ENCODE peak calls at places on chromosomes 16 and 17, in ten cellular contexts. Y, J, S, B, G, W, E, F, L and I are unnamed samples.

GRCh38 chr17:8133398-8133797 is 9.5 kb upstream of the HES7 start:
- DNase-seq in L (no peak), F (no peak), W (no peak), J (no peak), Y (no peak), E (no peak), S (no peak), G (no peak), B (no peak), I (no peak)

GRCh38 chr16:79751785-79752184 is 151.2 kb upstream of the MAF start:
- DNase-seq in E (peak; percentile 21), Y (peak; percentile 77), J (peak; percentile 51), L (no peak), F (peak; percentile 40), S (peak; percentile 15), W (peak; percentile 70), B (no peak), G (no peak), I (no peak)

GRCh38 chr17:48608921-48609505 is 1.8 kb downstream of the HOXB7 start:
- DNase-seq in B (no peak), L (no peak), W (no peak), E (no peak), S (no peak), F (no peak), J (no peak), Y (no peak), G (no peak), I (no peak)

GRCh38 chr16:83744521-83744981 is 63.2 kb upstream of the HSBP1 start:
- DNase-seq in W (peak; percentile 77), B (no peak), Y (no peak), G (no peak), S (no peak), L (no peak), J (no peak), E (no peak), F (peak; percentile 22), I (no peak)

GRCh38 chr17:21287703-21288449 is 3.4 kb downstream of the MAP2K3 start:
- DNase-seq in G (no peak), J (peak; percentile 86), F (peak; percentile 93), Y (peak; percentile 88), E (peak; percentile 88), L (peak; percentile 98), W (peak; percentile 98), S (peak; percentile 98), B (no peak), I (peak; percentile 92)

GRCh38 chr17:81020767-81021497 is 14.0 kb upstream of the BAIAP2 start:
- DNase-seq in L (peak; percentile 67), Y (no peak), J (peak; percentile 37), G (peak; percentile 18), W (peak; percentile 54), E (no peak), S (no peak), F (peak; percentile 83), B (no peak), I (no peak)

GRCh38 chr17:36197389-36197708 is 791 bp upstream of the CCL3L1 start:
- DNase-seq in L (no peak), F (no peak), E (no peak), B (no peak), Y (no peak), G (no peak), S (no peak), W (no peak), J (no peak), I (no peak)

GRCh38 chr17:67578058-67578457 is 139.7 kb upstream of the NOL11 start:
- DNase-seq in F (no peak), E (no peak), B (no peak), J (no peak), Y (no peak), W (no peak), G (no peak), S (no peak), L (no peak), I (no peak)

GRCh38 chr17:333626-334396 is 18.8 kb downstream of the RPH3AL start:
- DNase-seq in L (peak; percentile 62), S (peak; percentile 86), E (peak; percentile 63), W (peak; percentile 86), Y (peak; percentile 74), B (peak; percentile 86), G (no peak), J (peak; percentile 97), F (peak; percentile 54), I (no peak)

GRCh38 chr17:42675348-42675983 is 1.3 kb downstream of the PLEKHH3 start:
- DNase-seq in G (peak; percentile 63), L (no peak), B (peak; percentile 56), J (peak; percentile 83), Y (peak; percentile 67), S (peak; percentile 77), E (no peak), F (no peak), W (no peak), I (no peak)

GRCh38 chr17:81033535-81034167 is 1.3 kb upstream of the BAIAP2 start:
- DNase-seq in J (no peak), W (peak; percentile 83), L (no peak), G (no peak), B (no peak), F (no peak), E (no peak), S (no peak), Y (no peak), I (no peak)

GRCh38 chr16:1997591-1998359 is 8.0 kb downstream of the SYNGR3 start:
- DNase-seq in G (no peak), S (no peak), F (no peak), L (no peak), Y (peak; percentile 50), E (no peak), J (no peak), B (no peak), W (no peak), I (no peak)

GRCh38 chr17:50353600-50354195 is 7.8 kb downstream of the XYLT2 start:
- DNase-seq in W (no peak), S (no peak), L (no peak), E (no peak), G (no peak), B (no peak), J (peak; percentile 20), F (no peak), Y (no peak), I (no peak)

GRCh38 chr16:68234188-68235104 is 1.5 kb downstream of the ESRP2 start:
- DNase-seq in S (peak; percentile 98), G (no peak), Y (peak; percentile 18), E (no peak), B (no peak), L (peak; percentile 89), F (no peak), J (peak; percentile 45), W (peak; percentile 49), I (no peak)

GRCh38 chr16:59941581-59941980 is 1207.5 kb upstream of the GOT2 start:
- DNase-seq in W (no peak), G (no peak), Y (no peak), E (no peak), L (no peak), S (no peak), F (no peak), B (no peak), J (no peak), I (no peak)
- H3K9me3 ChIP-seq in W (no peaks in the 10 kb centered on the region), G (no peaks in the 10 kb centered on the region), Y (no peaks in the 10 kb centered on the region), E (peaks cover 7% of the 10 kb centered on the region), L (no peaks in the 10 kb centered on the region), S (no peaks in the 10 kb centered on the region), F (no peaks in the 10 kb centered on the region), B (no peaks in the 10 kb centered on the region), J (no peaks in the 10 kb centered on the region), I (peaks cover 2% of the 10 kb centered on the region)

GRCh38 chr16:10405386-10405939 is 19.6 kb downstream of the ATF7IP2 start:
- DNase-seq in E (no peak), W (no peak), J (no peak), B (no peak), Y (no peak), S (peak; percentile 34), G (no peak), L (no peak), F (peak; percentile 89), I (no peak)
- H3K9me3 ChIP-seq in E (peaks cover 16% of the 10 kb centered on the region), W (peaks cover 7% of the 10 kb centered on the region), J (peaks cover 6% of the 10 kb centered on the region), B (no peaks in the 10 kb centered on the region), Y (no peaks in the 10 kb centered on the region), S (no peaks in the 10 kb centered on the region), G (no peaks in the 10 kb centered on the region), L (peaks cover 15% of the 10 kb centered on the region), F (no peaks in the 10 kb centered on the region), I (peaks cover 3% of the 10 kb centered on the region)

GRCh38 chr16:60684002-60684401 is 1352.2 kb downstream of the CDH8 start:
- DNase-seq in W (no peak), Y (no peak), B (no peak), S (no peak), J (no peak), G (no peak), E (no peak), F (no peak), L (no peak), I (no peak)
- H3K9me3 ChIP-seq in W (peaks cover under 1% of the 10 kb centered on the region), Y (no peaks in the 10 kb centered on the region), B (no peaks in the 10 kb centered on the region), S (no peaks in the 10 kb centered on the region), J (no peaks in the 10 kb centered on the region), G (no peaks in the 10 kb centered on the region), E (no peaks in the 10 kb centered on the region), F (no peaks in the 10 kb centered on the region), L (no peaks in the 10 kb centered on the region), I (peaks cover 3% of the 10 kb centered on the region)

GRCh38 chr17:70945386-70945785 is 776.1 kb downstream of the KCNJ2 start:
- DNase-seq in Y (no peak), S (no peak), J (no peak), G (peak; percentile 20), E (no peak), W (no peak), L (no peak), B (peak; percentile 7), F (peak; percentile 22), I (no peak)

GRCh38 chr17:70947636-70948565 is 778.6 kb downstream of the KCNJ2 start:
- DNase-seq in J (no peak), W (no peak), Y (no peak), L (no peak), S (no peak), E (no peak), B (no peak), G (peak; percentile 19), F (no peak), I (no peak)

DNA sequence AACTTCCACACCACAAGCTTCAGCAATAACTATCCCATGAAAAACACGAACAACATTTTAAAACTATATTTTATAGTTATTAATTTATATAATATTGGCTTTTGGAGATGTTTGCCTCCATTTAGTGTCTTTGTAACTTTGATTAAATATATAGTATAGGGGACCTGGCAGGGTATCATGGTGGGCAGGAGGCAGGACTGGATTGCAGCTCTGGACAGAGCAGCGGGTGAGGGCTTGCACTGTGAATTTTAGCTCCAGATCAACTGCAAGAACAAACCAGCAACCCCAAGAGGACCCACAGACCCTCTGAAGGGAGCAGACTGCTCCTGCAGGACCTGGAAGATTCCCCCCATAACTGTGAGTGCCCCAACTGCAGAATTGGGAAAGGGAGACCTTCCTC is 777.9 kb downstream of the KCNJ2 start:
- DNase-seq in G (no peak), F (no peak), B (no peak), E (no peak), S (no peak), J (no peak), W (no peak), L (no peak), Y (no peak), I (no peak)
- H3K9me3 ChIP-seq in G (no peaks in the 10 kb centered on the region), F (no peaks in the 10 kb centered on the region), B (no peaks in the 10 kb centered on the region), E (no peaks in the 10 kb centered on the region), S (no peaks in the 10 kb centered on the region), J (no peaks in the 10 kb centered on the region), W (no peaks in the 10 kb centered on the region), L (no peaks in the 10 kb centered on the region), Y (no peaks in the 10 kb centered on the region), I (no peaks in the 10 kb centered on the region)